ENCODE peak calls at places on chromosomes 11 and 22, in four cellular contexts. Y is fibroblast of mammary gland, E is foreskin fibroblast, Q is H9. J is an unnamed sample.

GRCh38 chr11:92893276-92893675 is 76.2 kb upstream of the MTNR1B start:
- DNase-seq in Q (no peak), Y (no peak), E (no peak), J (no peak)

GRCh38 chr11:15541079-15541478 is 426.4 kb downstream of the INSC start:
- DNase-seq in Q (no peak), E (no peak), Y (no peak), J (no peak)

GRCh38 chr22:47434336-47435203 is 672.1 kb downstream of the TBC1D22A start:
- DNase-seq in Q (no peak), E (no peak), Y (no peak), J (no peak)

GRCh38 chr11:41498726-41499125 is 39.3 kb upstream of the LRRC4C start:
- DNase-seq in Q (no peak), Y (peak; percentile 8), E (peak; percentile 1), J (peak; percentile 17)

GRCh38 chr11:19810852-19811251 is 98.2 kb downstream of the NAV2 start:
- DNase-seq in Q (no peak), Y (no peak), E (no peak), J (no peak)

GRCh38 chr22:26322179-26322905 is 106.7 kb upstream of the ASPHD2 start:
- DNase-seq in Y (peak; percentile 83), Q (no peak), E (peak; percentile 98), J (peak; percentile 99)

GRCh38 chr11:118834428-118835028 is 43.6 kb upstream of the DDX6 start:
- DNase-seq in Q (no peak), Y (peak; percentile 12), E (peak; percentile 18), J (no peak)

GRCh38 chr11:36123353-36124220 is 165.6 kb downstream of the COMMD9 start:
- DNase-seq in Y (no peak), Q (no peak), E (peak; percentile 42), J (no peak)

GRCh38 chr11:82636620-82637019 is 97.0 kb downstream of the FAM181B start:
- DNase-seq in Y (no peak), Q (no peak), E (no peak), J (no peak)

GRCh38 chr11:36070215-36070976 is 126.5 kb downstream of the LDLRAD3 start:
- DNase-seq in Y (no peak), E (no peak), Q (peak; percentile 58), J (no peak)

DNA sequence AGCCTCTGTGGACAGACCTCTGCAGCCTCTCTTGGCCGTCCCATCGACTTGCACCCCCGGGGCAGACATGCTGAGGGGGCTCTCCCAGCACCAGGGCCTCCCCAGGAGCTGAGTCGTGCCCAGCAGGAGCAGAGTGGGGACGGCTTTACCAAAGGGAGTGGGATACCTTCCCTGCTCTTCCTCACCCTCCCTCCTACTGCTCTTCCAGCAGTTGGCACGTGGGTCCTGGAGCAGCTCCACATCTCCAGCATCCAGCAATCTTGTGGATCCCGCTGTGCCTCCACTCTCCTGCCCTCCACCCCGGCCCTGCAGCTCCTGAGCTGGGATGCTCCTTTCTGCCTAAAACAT is 854.0 kb downstream of the BRD1 start:
- DNase-seq in Y (no peak), Q (no peak), E (no peak), J (no peak)
- TF ChIP-seq CTCF in Y (no peak), Q (no peak), E (no peak), J (no peak)

DNA sequence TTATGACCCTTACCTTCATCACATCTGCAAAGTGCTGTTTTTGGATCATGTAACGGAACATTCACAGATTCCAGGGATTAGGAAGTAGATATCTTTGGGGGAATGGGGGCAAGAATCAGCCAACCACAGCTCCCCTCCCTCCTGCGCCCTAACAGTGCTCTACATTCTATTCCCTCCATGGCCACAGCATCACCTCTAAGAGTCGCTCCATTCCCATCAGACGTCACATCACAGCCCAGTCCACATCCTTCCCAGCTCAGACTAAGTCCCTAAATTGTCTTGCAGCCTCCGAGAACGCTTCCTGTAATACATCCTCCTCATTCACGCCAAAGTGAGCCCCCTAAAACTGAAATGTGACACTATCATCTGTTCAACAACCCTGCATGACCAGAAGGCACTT is 5.9 kb downstream of the SCGB1D1 start:
- DNase-seq in Q (no peak), E (no peak), Y (no peak), J (no peak)
- TF ChIP-seq CTCF in Q (peak; percentile 40), E (no peak), Y (no peak), J (no peak)

GRCh38 chr22:38843201-38843715 is 570 bp downstream of the NPTXR start:
- DNase-seq in Q (peak; percentile 52), Y (peak; percentile 52), E (peak; percentile 91), J (peak; percentile 24)
- TF ChIP-seq CTCF in Q (peak; percentile 37), Y (no peak), E (peak; percentile 19), J (peak; percentile 58)

GRCh38 chr11:40294343-40294723 is 1165.1 kb downstream of the LRRC4C start:
- DNase-seq in Y (no peak), E (no peak), Q (no peak), J (no peak)

GRCh38 chr11:40293655-40294342 is 1165.7 kb downstream of the LRRC4C start:
- DNase-seq in Q (peak; percentile 79), Y (peak; percentile 86), E (peak; percentile 86), J (peak; percentile 71)

GRCh38 chr11:40292636-40293585 is 1166.5 kb downstream of the LRRC4C start:
- DNase-seq in Y (no peak), E (peak; percentile 12), Q (no peak), J (no peak)

GRCh38 chr11:40291304-40292100 is 1168.0 kb downstream of the LRRC4C start:
- DNase-seq in Q (no peak), E (no peak), Y (no peak), J (no peak)

DNA sequence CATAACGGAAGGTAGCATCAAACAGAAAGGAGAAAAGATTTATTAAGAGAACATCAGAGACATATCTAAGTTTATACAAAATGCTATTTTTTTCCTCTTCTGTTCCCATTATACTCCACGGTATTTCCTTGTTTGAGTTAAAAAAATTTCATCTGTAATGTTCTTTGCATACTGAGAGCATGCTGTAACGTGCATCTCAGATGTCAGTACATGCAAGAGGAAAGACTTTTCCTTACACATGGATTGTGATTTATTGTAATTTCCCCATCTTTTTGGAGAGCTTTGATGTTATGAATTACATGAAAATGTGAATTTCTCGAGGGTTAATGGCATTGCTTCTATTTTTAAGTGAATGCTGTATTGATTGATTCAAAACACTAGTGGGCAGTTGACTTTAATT is 1164.0 kb downstream of the LRRC4C start:
- DNase-seq in Y (no peak), Q (no peak), E (no peak), J (no peak)
- TF ChIP-seq CTCF in Y (no peak), Q (no peak), E (no peak), J (no peak)

GRCh38 chr22:31105282-31105929 is 2.0 kb downstream of the SELENOM start:
- DNase-seq in Y (no peak), Q (no peak), E (no peak), J (no peak)

GRCh38 chr22:31103111-31103510 is 4.3 kb downstream of the SELENOM start:
- DNase-seq in E (no peak), Q (no peak), Y (no peak), J (no peak)

GRCh38 chr22:31103899-31104694 is 3.3 kb downstream of the SELENOM start:
- DNase-seq in Y (no peak), E (no peak), Q (no peak), J (no peak)

GRCh38 chr22:31106001-31106571 is 1.3 kb downstream of the SELENOM start:
- DNase-seq in Q (no peak), Y (peak; percentile 38), E (peak; percentile 49), J (peak; percentile 40)

GRCh38 chr22:31104869-31105268 is 2.5 kb downstream of the SELENOM start:
- DNase-seq in Y (peak; percentile 28), E (no peak), Q (peak; percentile 90), J (no peak)
- TF ChIP-seq CTCF in Y (peak; percentile 31), E (no peak), Q (peak; percentile 95), J (no peak)